ENCODE peak calls at places on chromosomes 1 and 21, in seven cellular contexts. Q, F, T, D, N, O and I are unnamed samples.

GRCh38 chr1:165763442-165763841 is 5.2 kb downstream of the TMCO1 start:
- DNase-seq in F (peak), Q (no peak), N (no peak), D (no peak), O (no peak), T (no peak), I (no peak)

GRCh38 chr1:3473381-3473844 is 18.9 kb downstream of the ARHGEF16 start:
- DNase-seq in D (no peak), Q (no peak), T (no peak), N (no peak), F (no peak), O (no peak), I (no peak)

GRCh38 chr1:66207484-66207883 is 326.5 kb upstream of the SGIP1 start:
- DNase-seq in T (no peak), Q (no peak), F (no peak), D (no peak), O (no peak), N (no peak), I (no peak)

GRCh38 chr21:28142692-28143091 is 850.0 kb downstream of the LTN1 start:
- DNase-seq in O (no peak), N (no peak), F (no peak), T (no peak), Q (no peak), D (no peak), I (peak)

GRCh38 chr1:149962736-149963135 is 26.1 kb upstream of the MTMR11 start:
- DNase-seq in N (no peak), F (no peak), D (no peak), T (no peak), O (no peak), Q (no peak), I (no peak)

GRCh38 chr1:43962324-43962723 is 7.5 kb upstream of the DPH2 start:
- DNase-seq in F (no peak), D (no peak), N (peak), T (no peak), Q (no peak), O (no peak), I (no peak)

GRCh38 chr1:181396171-181396670 is 87.1 kb upstream of the CACNA1E start:
- DNase-seq in T (peak), O (no peak), D (peak), N (no peak), Q (no peak), F (peak), I (no peak)

GRCh38 chr1:112402682-112403643 is 6.9 kb downstream of the CTTNBP2NL start:
- DNase-seq in N (no peak), D (no peak), F (no peak), T (no peak), Q (no peak), O (no peak), I (no peak)

GRCh38 chr1:33502726-33503125 is 30.3 kb downstream of the ZSCAN20 start:
- DNase-seq in T (no peak), D (no peak), F (no peak), O (no peak), N (no peak), Q (no peak), I (no peak)

GRCh38 chr1:107555578-107555977 is 409.4 kb downstream of the VAV3 start:
- DNase-seq in Q (no peak), F (no peak), N (no peak), T (no peak), O (no peak), D (no peak), I (no peak)

GRCh38 chr1:99621340-99621901 is 24.5 kb upstream of the PALMD start:
- DNase-seq in F (no peak), N (no peak), T (no peak), Q (no peak), D (no peak), O (no peak), I (no peak)

GRCh38 chr1:223512016-223512415 is 118.8 kb downstream of the CCDC185 start:
- DNase-seq in Q (no peak), F (no peak), D (no peak), T (no peak), N (no peak), O (no peak), I (no peak)

GRCh38 chr1:244391761-244392160 is 59.9 kb downstream of the ADSS2 start:
- DNase-seq in O (no peak), F (no peak), T (no peak), Q (no peak), N (no peak), D (no peak), I (no peak)

GRCh38 chr1:23639460-23639859 is 52.1 kb upstream of the RPL11 start:
- DNase-seq in O (no peak), T (no peak), N (no peak), D (no peak), F (no peak), Q (no peak), I (peak)

GRCh38 chr1:27643626-27644368 is 8.8 kb upstream of the FGR start:
- DNase-seq in F (peak), D (peak), T (peak), O (peak), N (no peak), Q (peak), I (peak)

GRCh38 chr1:109770331-109771095 is 6.8 kb upstream of the EPS8L3 start:
- DNase-seq in T (no peak), Q (peak), D (no peak), F (no peak), O (no peak), N (peak), I (no peak)

GRCh38 chr1:179935909-179936496 is 18.6 kb upstream of the CEP350 start:
- DNase-seq in D (no peak), O (no peak), F (no peak), N (no peak), Q (no peak), T (no peak), I (no peak)

GRCh38 chr1:206001476-206001888 is 1.7 kb downstream of the RAB7B start:
- DNase-seq in O (no peak), T (no peak), D (no peak), N (no peak), F (peak), Q (peak), I (peak)

GRCh38 chr1:13863701-13864100 is 163.7 kb downstream of the PRDM2 start:
- DNase-seq in F (no peak), O (no peak), T (no peak), D (no peak), Q (no peak), N (no peak), I (no peak)

GRCh38 chr1:18486195-18486594 is 5.5 kb downstream of the KLHDC7A start:
- DNase-seq in T (no peak), O (peak), Q (no peak), D (no peak), F (no peak), N (no peak), I (no peak)

GRCh38 chr1:162040657-162041056 is 17.0 kb upstream of the OLFML2B start:
- DNase-seq in Q (no peak), O (peak), D (no peak), N (no peak), F (no peak), T (no peak), I (no peak)

GRCh38 chr21:43851593-43851992 is 13.4 kb upstream of the AGPAT3 start:
- DNase-seq in N (no peak), T (no peak), F (no peak), Q (no peak), D (no peak), O (no peak), I (no peak)